ENCODE peak calls at places on chromosomes 5 and 9, in eight cellular contexts. J is brain microvascular endothelial cell, N is AG20443, S is mammary epithelial cell, I is LoVo, P is activated T-cell treated with anti-CD3 and anti-CD28 coated beads for 24 hours, R is skeletal muscle cell, E is fibroblast of mammary gland. L is an unnamed sample.

GRCh38 chr5:59275537-59276276 is 617.8 kb downstream of the PDE4D start:
- DNase-seq in J (peak), S (peak), E (peak), P (no peak), R (peak), I (peak), N (peak), L (no peak)

GRCh38 chr9:36401179-36401740 is 1.2 kb upstream of the RNF38 start:
- DNase-seq in R (peak), I (peak), E (peak), J (peak), P (no peak), S (no peak), N (peak), L (no peak)

GRCh38 chr5:107812570-107813141 is 141.9 kb upstream of the EFNA5 start:
- DNase-seq in I (no peak), E (peak), R (no peak), S (no peak), J (peak), P (no peak), N (peak), L (no peak)

GRCh38 chr5:99122976-99123375 is 194.2 kb upstream of the CHD1 start:
- DNase-seq in P (no peak), R (no peak), I (no peak), S (peak), J (no peak), N (no peak), E (no peak), L (no peak)

GRCh38 chr5:56375011-56375410 is 141.9 kb upstream of the ANKRD55 start:
- DNase-seq in R (no peak), I (no peak), P (no peak), S (no peak), E (no peak), N (no peak), J (no peak), L (no peak)

GRCh38 chr5:157750320-157750719 is 6.8 kb downstream of the LSM11 start:
- DNase-seq in S (peak), J (peak), P (no peak), I (no peak), E (peak), N (peak), R (no peak), L (peak)

GRCh38 chr5:124660229-124661093 is 86.0 kb downstream of the ZNF608 start:
- DNase-seq in R (no peak), P (no peak), N (no peak), J (no peak), E (peak), I (peak), S (peak), L (peak)

GRCh38 chr5:37892571-37892970 is 52.7 kb upstream of the GDNF start:
- DNase-seq in N (no peak), R (no peak), E (no peak), S (no peak), P (no peak), J (no peak), I (no peak), L (no peak)

GRCh38 chr5:16577677-16578076 is 39.1 kb downstream of the RETREG1 start:
- DNase-seq in P (no peak), I (no peak), E (peak), J (no peak), R (no peak), S (peak), N (no peak), L (no peak)

GRCh38 chr9:31542384-31543055 is 841.9 kb upstream of the ACO1 start:
- DNase-seq in P (peak), S (peak), N (no peak), E (peak), I (no peak), J (peak), R (peak), L (peak)

GRCh38 chr5:169424956-169425318 is 124.0 kb upstream of the SLIT3 start:
- DNase-seq in R (peak), P (no peak), J (no peak), I (no peak), N (no peak), E (no peak), S (no peak), L (no peak)

GRCh38 chr5:154771383-154771901 is 16.3 kb downstream of the LARP1 start:
- DNase-seq in N (peak), S (peak), I (no peak), P (no peak), E (peak), J (peak), R (peak), L (peak)

GRCh38 chr5:89097103-89097502 is 214.1 kb upstream of the MEF2C start:
- DNase-seq in E (no peak), I (no peak), S (no peak), R (no peak), J (no peak), P (no peak), N (no peak), L (no peak)

GRCh38 chr5:95761771-95762680 is 30.9 kb downstream of the RHOBTB3 start:
- DNase-seq in S (no peak), P (no peak), N (no peak), R (peak), I (no peak), J (peak), E (peak), L (peak)

GRCh38 chr5:90747175-90747574 is 188.6 kb downstream of the ADGRV1 start:
- DNase-seq in J (peak), P (no peak), I (no peak), S (peak), R (peak), N (no peak), E (peak), L (no peak)

GRCh38 chr9:105037139-105037538 is 109.2 kb upstream of the ABCA1 start:
- DNase-seq in R (no peak), N (no peak), E (no peak), P (no peak), J (no peak), I (no peak), S (no peak), L (no peak)

GRCh38 chr5:143225511-143225910 is 178.0 kb downstream of the NR3C1 start:
- DNase-seq in J (no peak), I (no peak), P (no peak), R (no peak), N (no peak), E (no peak), S (no peak), L (no peak)

GRCh38 chr9:124084087-124084486 is 72.5 kb downstream of the LHX2 start:
- DNase-seq in R (no peak), I (no peak), J (no peak), E (no peak), N (no peak), P (no peak), S (no peak), L (no peak)

GRCh38 chr5:29697786-29698414 is 1495.6 kb upstream of the CDH6 start:
- DNase-seq in N (no peak), J (no peak), I (no peak), S (no peak), P (no peak), R (no peak), E (no peak), L (peak)

GRCh38 chr5:173573126-173573960 is 43.1 kb downstream of the BOD1 start:
- DNase-seq in R (no peak), N (peak), I (peak), P (peak), S (peak), E (peak), J (peak), L (peak)

GRCh38 chr9:20989923-20990341 is 41.5 kb downstream of the HACD4 start:
- DNase-seq in E (no peak), I (no peak), J (no peak), P (no peak), N (no peak), S (no peak), R (no peak), L (no peak)

GRCh38 chr5:72129730-72130129 is 22.5 kb downstream of the MAP1B start:
- DNase-seq in I (no peak), J (no peak), E (no peak), S (no peak), N (no peak), P (no peak), R (no peak), L (no peak)

GRCh38 chr9:80797427-80797825 is 891.9 kb downstream of the TLE1 start:
- DNase-seq in I (no peak), R (no peak), S (no peak), N (no peak), P (no peak), J (no peak), E (no peak), L (no peak)